ENCODE peak calls at places on chromosomes 6 and 20, in six cellular contexts. A is small intestine, F is neural progenitor cell, L is tibial nerve, Y is cardiac muscle cell, C is gastrocnemius medialis. R is an unnamed sample. For H3K9me3, the result is how much of the 10 kb centered on the place peaks cover.

GRCh38 chr6:96520851-96521115 is 823 bp upstream of the UFL1 start:
- DNase-seq in A (no peak), F (no peak), L (no peak), Y (no peak), C (no peak), R (no peak)

GRCh38 chr6:53811082-53811481 is 16.3 kb downstream of the LRRC1 start:
- DNase-seq in A (peak), F (no peak), L (no peak), Y (no peak), C (no peak), R (no peak)

GRCh38 chr6:31970604-31971271 is 1.2 kb downstream of the DXO start:
- DNase-seq in A (no peak), F (no peak), L (no peak), Y (no peak), C (peak), R (no peak)

GRCh38 chr6:28474441-28475219 is 31.3 kb upstream of the ZSCAN23 start:
- DNase-seq in A (no peak), F (peak), L (no peak), Y (peak), C (no peak), R (no peak)

GRCh38 chr6:47737406-47737805 is 39.0 kb downstream of the ADGRF4 start:
- DNase-seq in A (no peak), F (no peak), L (no peak), Y (no peak), C (peak), R (no peak)

GRCh38 chr6:144659202-144659731 is 374.1 kb downstream of the UTRN start:
- DNase-seq in A (peak), F (peak), L (peak), Y (peak), C (no peak), R (no peak)

GRCh38 chr6:90401933-90402830 is 105.5 kb upstream of the BACH2 start:
- DNase-seq in A (no peak), F (no peak), L (no peak), Y (no peak), C (no peak), R (peak)

GRCh38 chr20:31890646-31891045 is 20.2 kb downstream of the TTLL9 start:
- DNase-seq in A (no peak), F (no peak), L (no peak), Y (no peak), C (no peak), R (no peak)

GRCh38 chr6:17710331-17710730 is 3.6 kb upstream of the NUP153 start:
- DNase-seq in A (no peak), F (no peak), L (no peak), Y (no peak), C (no peak), R (no peak)

GRCh38 chr6:52157301-52157930 is 28.8 kb upstream of the IL17A start:
- DNase-seq in A (no peak), F (no peak), L (no peak), Y (peak), C (no peak), R (no peak)

GRCh38 chr6:44257007-44257752 is at the start of gene SLC35B2:
- DNase-seq in A (peak), F (peak), L (peak), Y (peak), C (peak), R (no peak)

GRCh38 chr6:108608453-108609275 is 47.9 kb downstream of the FOXO3 start:
- DNase-seq in A (no peak), F (peak), L (no peak), Y (no peak), C (no peak), R (no peak)

GRCh38 chr6:3887150-3887700 is 38.1 kb downstream of the FAM50B start:
- DNase-seq in A (peak), F (no peak), L (peak), Y (peak), C (peak), R (no peak)

GRCh38 chr6:24504274-24504641 is 9.5 kb downstream of the ALDH5A1 start:
- DNase-seq in A (no peak), F (no peak), L (no peak), Y (no peak), C (no peak), R (no peak)

GRCh38 chr20:577167-577791 is 32.8 kb downstream of the TCF15 start:
- DNase-seq in A (peak), F (peak), L (no peak), Y (peak), C (no peak), R (no peak)

GRCh38 chr20:37193226-37193625 is 13.9 kb upstream of the MROH8 start:
- DNase-seq in A (no peak), F (no peak), L (no peak), Y (no peak), C (no peak), R (no peak)

GRCh38 chr20:1373614-1374013 is 19.2 kb downstream of the FKBP1A start:
- DNase-seq in A (no peak), F (no peak), L (no peak), Y (no peak), C (no peak), R (no peak)

GRCh38 chr20:32227744-32228688 is 20.3 kb downstream of the POFUT1 start:
- DNase-seq in A (peak), F (no peak), L (no peak), Y (peak), C (no peak), R (no peak)

GRCh38 chr6:12353731-12354130 is 63.6 kb downstream of the EDN1 start:
- DNase-seq in A (no peak), F (no peak), L (no peak), Y (peak), C (no peak), R (no peak)

GRCh38 chr20:32798046-32798985 is 21.4 kb upstream of the MAPRE1 start:
- DNase-seq in A (no peak), F (no peak), L (no peak), Y (no peak), C (no peak), R (no peak)

GRCh38 chr6:35014786-35015185 is 125.7 kb downstream of the ANKS1A start:
- DNase-seq in A (no peak), F (no peak), L (no peak), Y (peak), C (no peak), R (no peak)

GRCh38 chr6:4100655-4101054 is 21.7 kb upstream of the FAM217A start:
- DNase-seq in A (no peak), F (no peak), L (no peak), Y (no peak), C (no peak), R (no peak)

GRCh38 chr6:169157474-169158181 is 96.0 kb downstream of the THBS2 start:
- DNase-seq in A (no peak), F (no peak), L (no peak), Y (no peak), C (no peak), R (no peak)

GRCh38 chr6:20688710-20689500 is 154.6 kb downstream of the CDKAL1 start:
- DNase-seq in A (no peak), F (no peak), L (no peak), Y (peak), C (no peak), R (no peak)

GRCh38 chr6:39980839-39981580 is 46.7 kb upstream of the MOCS1 start:
- DNase-seq in A (peak), F (peak), L (peak), Y (peak), C (no peak), R (no peak)

GRCh38 chr6:41939091-41939847 is 2.3 kb downstream of the CCND3 start:
- DNase-seq in A (no peak), F (peak), L (no peak), Y (peak), C (no peak), R (no peak)

GRCh38 chr6:13302751-13303667 is 25.3 kb downstream of the TBC1D7 start:
- DNase-seq in A (peak), F (no peak), L (peak), Y (peak), C (peak), R (no peak)

GRCh38 chr6:117918454-117918853 is 11.4 kb downstream of the SLC35F1 start:
- DNase-seq in A (no peak), F (no peak), L (no peak), Y (no peak), C (no peak), R (no peak)

GRCh38 chr6:151044465-151045441 is 179.3 kb downstream of the MTHFD1L start:
- DNase-seq in A (peak), F (peak), L (peak), Y (peak), C (peak), R (no peak)

GRCh38 chr6:153231048-153231635 is 100.1 kb upstream of the RGS17 start:
- DNase-seq in A (peak), F (peak), L (peak), Y (peak), C (no peak), R (no peak)

GRCh38 chr20:3995067-3995748 is 20.1 kb downstream of the RNF24 start:
- DNase-seq in A (no peak), F (no peak), L (no peak), Y (peak), C (no peak), R (no peak)

GRCh38 chr6:116887884-116888283 is 10.8 kb downstream of the RFX6 start:
- DNase-seq in A (peak), F (no peak), L (no peak), Y (no peak), C (no peak), R (no peak)

GRCh38 chr20:40359127-40359892 is 329.7 kb downstream of the MAFB start:
- DNase-seq in A (no peak), F (no peak), L (no peak), Y (no peak), C (no peak), R (no peak)
- H3K27ac ChIP-seq in A (no peak), F (no peak), L (no peak), Y (no peak), C (no peak), R (no peak)

GRCh38 chr20:43921227-43921780 is 6.7 kb downstream of the TOX2 start:
- DNase-seq in A (no peak), F (no peak), L (no peak), Y (no peak), C (no peak), R (no peak)
- H3K9me3 ChIP-seq in A (under half), F (under half), L (under half), Y (under half), C (under half), R (under half)

DNA sequence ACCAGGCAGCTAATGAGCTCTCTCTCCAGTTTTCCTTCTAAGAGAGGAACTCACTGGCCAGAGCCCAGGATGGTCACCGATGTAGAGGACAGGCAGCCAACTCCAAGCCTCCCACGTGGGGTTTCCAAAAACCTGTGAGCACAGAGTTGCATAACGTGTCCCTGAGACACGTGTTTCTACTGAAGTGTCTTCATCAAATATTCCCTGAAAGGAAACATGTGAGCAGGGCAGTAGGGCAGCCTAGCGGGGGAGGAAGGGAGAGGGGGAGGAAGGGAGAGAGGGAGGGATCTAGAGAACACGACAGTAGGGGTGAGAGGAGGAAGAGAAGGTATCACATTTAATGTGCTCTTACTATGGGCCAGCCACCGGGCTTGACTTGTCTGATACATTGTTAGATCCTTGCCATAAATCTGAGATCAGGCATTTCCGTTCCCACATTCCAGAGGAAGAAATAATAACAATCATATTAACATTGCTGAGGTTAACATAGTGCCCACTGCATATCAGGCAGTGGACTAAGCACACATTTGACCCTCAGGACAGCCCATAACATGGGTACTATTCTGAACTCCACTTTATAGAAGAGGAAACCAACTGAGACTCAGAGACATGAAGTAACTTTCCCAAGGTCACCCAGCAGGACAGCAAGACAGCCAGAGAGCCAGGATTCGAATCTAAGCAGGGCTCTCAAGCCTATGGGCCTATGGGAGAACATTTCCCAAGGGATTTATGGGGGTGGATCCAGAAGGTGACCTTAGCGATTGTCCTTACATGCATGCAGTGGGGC is 4.5 kb upstream of the SYS1 start:
- DNase-seq in A (no peak), F (no peak), L (peak), Y (peak), C (peak), R (no peak)
- H3K27ac ChIP-seq in A (no peak), F (no peak), L (peak), Y (peak), C (peak), R (no peak)

GRCh38 chr20:16553161-16553560 is 20.1 kb downstream of the KIF16B start:
- DNase-seq in A (no peak), F (no peak), L (no peak), Y (no peak), C (no peak), R (no peak)

GRCh38 chr20:16553684-16554083 is 19.6 kb downstream of the KIF16B start:
- DNase-seq in A (no peak), F (no peak), L (no peak), Y (no peak), C (no peak), R (no peak)

GRCh38 chr20:16554766-16555543 is 18.3 kb downstream of the KIF16B start:
- DNase-seq in A (no peak), F (no peak), L (no peak), Y (no peak), C (peak), R (no peak)

GRCh38 chr20:16556299-16556698 is 16.9 kb downstream of the KIF16B start:
- DNase-seq in A (no peak), F (no peak), L (no peak), Y (peak), C (no peak), R (no peak)

GRCh38 chr20:16555754-16556153 is 17.5 kb downstream of the KIF16B start:
- DNase-seq in A (no peak), F (no peak), L (no peak), Y (peak), C (no peak), R (no peak)
- H3K9me3 ChIP-seq in A (under half), F (under half), L (under half), Y (under half), C (under half), R (under half)

DNA sequence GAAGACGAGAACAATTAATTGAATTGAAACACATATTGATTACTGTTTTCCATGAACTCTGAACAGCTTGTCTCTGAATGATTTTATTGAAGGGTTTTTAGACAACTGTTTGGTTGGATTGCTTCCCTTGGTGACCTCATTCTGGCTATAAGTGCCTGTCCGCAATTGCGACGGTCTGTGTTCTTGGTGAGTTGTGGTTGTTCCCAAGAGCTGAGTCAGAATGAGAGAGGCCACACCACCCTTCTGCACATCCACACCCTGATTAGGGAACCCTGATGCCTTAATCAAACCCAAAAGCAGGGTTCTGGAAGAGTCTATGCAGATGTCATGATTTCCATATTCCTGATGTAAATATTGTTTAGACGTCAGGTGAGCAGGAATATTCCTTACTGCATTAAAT is 747.0 kb downstream of the PTPRT start:
- DNase-seq in A (no peak), F (no peak), L (no peak), Y (peak), C (no peak), R (no peak)
- H3K27ac ChIP-seq in A (no peak), F (no peak), L (no peak), Y (no peak), C (no peak), R (no peak)

DNA sequence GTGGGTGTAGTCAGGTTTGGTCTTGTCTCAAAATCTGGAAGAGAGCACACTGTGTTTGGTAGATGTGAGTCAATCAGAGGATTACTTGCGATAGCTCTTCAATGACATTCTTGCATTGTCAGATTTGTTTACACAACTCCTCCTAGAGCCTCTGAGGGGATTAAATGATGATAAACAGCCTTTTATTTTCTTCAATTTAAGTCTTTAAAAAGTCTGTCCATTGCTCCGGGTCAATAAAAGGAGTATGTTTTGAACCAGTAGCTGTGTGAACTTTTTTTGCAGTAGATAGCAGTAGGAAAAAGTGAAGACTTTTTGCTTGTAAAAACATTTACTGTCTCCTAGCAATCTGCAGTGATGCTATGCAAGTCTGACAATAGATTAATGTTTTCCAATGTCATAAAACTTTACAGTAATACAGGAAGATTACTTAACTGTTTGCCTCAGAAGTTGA is 49.9 kb downstream of the GJA1 start:
- DNase-seq in A (no peak), F (peak), L (no peak), Y (peak), C (no peak), R (no peak)
- H3K9me3 ChIP-seq in A (under half), F (under half), L (under half), Y (under half), C (under half), R (under half)

R was measured in CD4-positive, alpha-beta T cell.